ENCODE peak calls at places on chromosomes 7 and 10, in five cellular contexts. T is NCI-H2171, N is GM20000, F is Daoy, W is caudate nucleus. A is an unnamed sample.

GRCh38 chr10:1741450-1741849 is 4.1 kb upstream of the ADARB2 start:
- DNase-seq in T (no peak), N (no peak), F (no peak), W (no peak), A (no peak)

GRCh38 chr10:110460111-110460809 is 37.4 kb upstream of the DUSP5 start:
- DNase-seq in T (peak), N (no peak), F (peak), W (peak), A (no peak)

GRCh38 chr7:22442187-22442886 is 57.7 kb downstream of the STEAP1B start:
- DNase-seq in T (no peak), N (no peak), F (no peak), W (no peak), A (no peak)

GRCh38 chr10:49282879-49283321 is 16.1 kb upstream of the C10orf71 start:
- DNase-seq in T (no peak), N (no peak), F (no peak), W (no peak), A (no peak)

GRCh38 chr10:92849234-92849525 is 860 bp downstream of the EXOC6 start:
- DNase-seq in T (no peak), N (no peak), F (peak), W (no peak), A (no peak)

GRCh38 chr7:120273476-120273975 is 551 bp downstream of the KCND2 start:
- DNase-seq in T (peak), N (peak), F (peak), W (peak), A (peak)

GRCh38 chr7:38185938-38186337 is 7.9 kb downstream of the STARD3NL start:
- DNase-seq in T (no peak), N (no peak), F (no peak), W (no peak), A (no peak)

GRCh38 chr10:125018576-125019143 is 76.7 kb downstream of the ZRANB1 start:
- DNase-seq in T (no peak), N (no peak), F (no peak), W (no peak), A (no peak)

GRCh38 chr7:38141187-38141586 is 36.9 kb upstream of the STARD3NL start:
- DNase-seq in T (no peak), N (no peak), F (no peak), W (no peak), A (no peak)

GRCh38 chr7:79096361-79096805 is 357.1 kb downstream of the MAGI2 start:
- DNase-seq in T (no peak), N (no peak), F (no peak), W (no peak), A (no peak)

GRCh38 chr7:66265566-66265965 is 60.4 kb downstream of the TPST1 start:
- DNase-seq in T (no peak), N (no peak), F (peak), W (no peak), A (no peak)

GRCh38 chr10:75530337-75530736 is 98.9 kb downstream of the LRMDA start:
- DNase-seq in T (no peak), N (no peak), F (peak), W (no peak), A (no peak)

GRCh38 chr10:20970044-20970443 is 72.9 kb upstream of the NEBL start:
- DNase-seq in T (no peak), N (no peak), F (peak), W (no peak), A (no peak)

GRCh38 chr10:3255616-3256015 is 83.0 kb upstream of the PITRM1 start:
- DNase-seq in T (no peak), N (no peak), F (no peak), W (no peak), A (no peak)

GRCh38 chr10:103181244-103181643 is 11.8 kb downstream of the NT5C2 start:
- DNase-seq in T (no peak), N (peak), F (no peak), W (no peak), A (no peak)

GRCh38 chr10:90204956-90205695 is 503.7 kb downstream of the KIF20B start:
- DNase-seq in T (no peak), N (no peak), F (peak), W (no peak), A (no peak)

GRCh38 chr10:494556-494955 is 194.9 kb downstream of the DIP2C start:
- DNase-seq in T (no peak), N (no peak), F (no peak), W (no peak), A (no peak)

GRCh38 chr10:72981882-72982529 is 27.4 kb upstream of the PLA2G12B start:
- DNase-seq in T (no peak), N (no peak), F (no peak), W (no peak), A (no peak)

GRCh38 chr7:2802504-2803341 is 41.4 kb downstream of the GNA12 start:
- DNase-seq in T (no peak), N (no peak), F (no peak), W (no peak), A (no peak)

GRCh38 chr10:47322300-47323061 is at the start of gene GDF2:
- DNase-seq in T (no peak), N (no peak), F (no peak), W (no peak), A (peak)

GRCh38 chr7:150722403-150723065 is 6.1 kb downstream of the GIMAP1 start:
- DNase-seq in T (no peak), N (no peak), F (peak), W (peak), A (no peak)

GRCh38 chr7:11166051-11166450 is 192.4 kb downstream of the PHF14 start:
- DNase-seq in T (peak), N (no peak), F (no peak), W (no peak), A (no peak)

GRCh38 chr7:74429153-74429747 is 24.5 kb upstream of the GTF2IRD1 start:
- DNase-seq in T (no peak), N (no peak), F (peak), W (no peak), A (peak)

A was measured in chondrocyte.